ENCODE peak calls at places on chromosome 20, in six cellular contexts. F is CD4-positive, alpha-beta T cell; O is ovary; U is dorsolateral prefrontal cortex; R is PC-9; X is A673. N is an unnamed sample.

GRCh38 chr20:62733891-62734290 is 25.3 kb downstream of the NTSR1 start:
- DNase-seq in F (no peak), O (no peak), U (peak), R (no peak), X (no peak), N (no peak)

GRCh38 chr20:45111799-45112471 is 3.0 kb downstream of the WFDC5 start:
- DNase-seq in F (no peak), O (no peak), U (no peak), R (no peak), X (peak), N (no peak)

GRCh38 chr20:14877616-14878015 is 540.2 kb upstream of the FLRT3 start:
- DNase-seq in F (no peak), O (no peak), U (no peak), R (no peak), X (no peak), N (no peak)

GRCh38 chr20:63573739-63574131 is 304 bp downstream of the HELZ2 start:
- DNase-seq in F (peak), O (no peak), U (no peak), R (no peak), X (no peak), N (no peak)

GRCh38 chr20:46220808-46221207 is 87.5 kb downstream of the CDH22 start:
- DNase-seq in F (no peak), O (no peak), U (no peak), R (no peak), X (no peak), N (no peak)

GRCh38 chr20:50762435-50763201 is 31.2 kb downstream of the PARD6B start:
- DNase-seq in F (no peak), O (peak), U (peak), R (peak), X (no peak), N (peak)

GRCh38 chr20:24647713-24648112 is 178.3 kb downstream of the SYNDIG1 start:
- DNase-seq in F (no peak), O (no peak), U (no peak), R (no peak), X (no peak), N (no peak)

GRCh38 chr20:20668639-20669038 is 43.8 kb downstream of the RALGAPA2 start:
- DNase-seq in F (no peak), O (no peak), U (no peak), R (no peak), X (no peak), N (no peak)

GRCh38 chr20:10922941-10923340 is 249.1 kb upstream of the JAG1 start:
- DNase-seq in F (no peak), O (no peak), U (no peak), R (peak), X (peak), N (no peak)

GRCh38 chr20:20578838-20579237 is 133.6 kb downstream of the RALGAPA2 start:
- DNase-seq in F (no peak), O (no peak), U (no peak), R (no peak), X (no peak), N (no peak)

GRCh38 chr20:31559704-31560093 is 45.4 kb upstream of the ID1 start:
- DNase-seq in F (no peak), O (no peak), U (no peak), R (no peak), X (no peak), N (no peak)

GRCh38 chr20:9022361-9022760 is 46.5 kb upstream of the PLCB4 start:
- DNase-seq in F (no peak), O (no peak), U (no peak), R (no peak), X (no peak), N (no peak)

GRCh38 chr20:49052334-49052733 is 6.2 kb downstream of the CSE1L start:
- DNase-seq in F (no peak), O (no peak), U (no peak), R (no peak), X (no peak), N (no peak)

GRCh38 chr20:44023515-44024371 is 109.1 kb downstream of the TOX2 start:
- DNase-seq in F (no peak), O (no peak), U (no peak), R (no peak), X (no peak), N (no peak)

GRCh38 chr20:36988494-36988966 is 37.0 kb upstream of the SAMHD1 start:
- DNase-seq in F (no peak), O (no peak), U (no peak), R (no peak), X (peak), N (peak)

GRCh38 chr20:63950701-63951397 is 5.4 kb downstream of the UCKL1 start:
- DNase-seq in F (no peak), O (peak), U (no peak), R (no peak), X (no peak), N (no peak)

GRCh38 chr20:50744143-50744792 is 12.9 kb downstream of the PARD6B start:
- DNase-seq in F (no peak), O (peak), U (no peak), R (peak), X (peak), N (no peak)

GRCh38 chr20:50111829-50112495 is 988 bp downstream of the UBE2V1 start:
- DNase-seq in F (no peak), O (no peak), U (no peak), R (no peak), X (no peak), N (no peak)

GRCh38 chr20:62620624-62621023 is 21.7 kb upstream of the SLCO4A1 start:
- DNase-seq in F (no peak), O (peak), U (no peak), R (no peak), X (no peak), N (no peak)

DNA sequence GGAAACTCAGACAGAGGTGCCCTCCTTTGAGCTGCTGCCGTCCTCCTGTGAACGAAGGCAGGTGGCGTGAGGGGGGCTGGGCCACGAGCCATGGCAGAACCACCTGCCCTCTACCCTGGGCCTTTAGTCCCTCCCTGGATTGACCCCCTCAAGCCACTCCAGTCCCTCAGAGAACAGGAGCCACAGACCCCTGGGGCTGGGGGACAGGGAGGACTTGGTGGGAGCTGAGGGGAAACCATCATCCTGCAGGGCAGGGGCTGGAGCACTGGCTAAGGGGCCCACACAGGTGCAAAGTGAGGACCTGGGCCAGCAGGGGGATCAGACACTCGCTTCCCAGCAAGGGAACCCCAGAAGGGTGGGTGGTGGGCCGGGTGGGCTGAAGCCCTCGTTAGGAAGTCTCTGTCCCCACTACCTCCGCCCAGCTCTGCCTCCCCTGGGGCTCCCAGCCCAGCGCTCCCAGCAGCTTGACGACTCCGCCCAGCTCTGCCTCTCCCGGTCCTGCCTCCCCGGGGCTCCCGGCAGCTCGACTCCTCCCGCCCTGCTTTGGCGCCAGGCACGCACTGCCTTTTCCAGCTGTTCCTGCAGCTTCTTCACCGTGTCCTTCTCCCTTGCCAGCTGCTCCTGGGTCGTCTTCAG is 44.4 kb downstream of the DSTN start:
- DNase-seq in F (no peak), O (peak), U (peak), R (no peak), X (peak), N (no peak)
- H3K27ac ChIP-seq in F (no peak), O (peak), U (no peak), R (no peak), X (no peak), N (no peak)

DNA sequence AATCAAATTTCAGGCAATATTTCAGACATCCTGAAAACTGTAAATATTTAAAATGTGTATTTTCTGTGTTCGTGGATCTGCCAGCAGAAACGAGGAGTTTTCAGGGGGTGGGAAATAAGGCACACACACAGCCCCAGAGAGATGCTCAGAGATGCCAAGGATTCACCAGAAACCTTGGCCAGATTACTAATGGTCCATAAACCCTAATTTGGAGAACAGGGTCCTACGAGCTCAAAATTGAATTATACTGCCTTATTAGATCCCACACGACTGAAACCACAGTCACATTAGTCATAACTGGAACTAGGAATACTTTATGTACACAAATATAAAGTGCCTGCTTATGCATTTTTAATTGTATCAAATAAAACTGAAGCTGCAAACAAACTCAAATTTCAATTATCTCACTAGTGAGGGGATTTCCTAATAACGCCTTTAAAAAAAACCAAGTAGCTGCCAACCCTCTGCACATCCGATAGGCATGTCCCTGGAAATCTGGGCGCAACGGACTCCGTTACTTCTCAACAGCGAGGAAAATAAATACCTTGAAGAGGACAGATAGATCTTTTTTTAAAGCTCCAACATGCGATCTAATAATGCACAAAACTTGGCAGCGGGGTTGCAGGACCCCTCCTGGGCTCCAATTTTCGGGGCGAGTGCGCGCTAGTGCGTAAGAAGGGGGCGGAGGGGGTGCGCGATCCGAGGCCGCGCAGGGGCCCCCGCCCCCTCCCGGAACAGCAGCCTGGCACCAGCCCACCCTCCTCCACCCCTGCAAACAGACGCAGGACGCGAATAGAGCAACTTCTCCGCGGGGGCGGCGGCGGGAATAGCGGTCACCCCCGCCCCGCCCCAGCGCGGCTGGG is 887 bp downstream of the CHD6 start:
- DNase-seq in F (peak), O (peak), U (no peak), R (no peak), X (peak), N (no peak)
- H3K27ac ChIP-seq in F (peak), O (no peak), U (no peak), R (no peak), X (peak), N (peak)

DNA sequence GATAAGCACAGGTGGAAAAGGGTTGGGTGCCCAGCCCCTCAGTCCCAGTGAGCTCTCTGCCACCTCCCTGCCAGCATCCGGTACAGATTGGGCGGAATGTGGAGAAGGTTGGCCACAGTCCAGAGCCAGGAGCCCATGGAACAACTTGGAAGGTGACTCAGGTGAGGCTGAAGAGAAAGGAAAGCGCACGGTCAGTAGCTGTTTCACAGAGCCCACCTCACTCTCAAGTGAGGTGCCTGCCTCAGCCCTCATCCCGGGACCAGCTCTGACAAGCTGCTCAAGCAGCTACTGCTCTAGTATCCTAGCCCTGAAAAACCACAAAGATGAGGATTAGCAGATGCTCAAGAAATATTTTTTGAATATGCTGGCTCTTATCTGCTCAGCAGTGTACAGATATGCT is 1.1 kb upstream of the MMP24OS start:
- DNase-seq in F (no peak), O (no peak), U (no peak), R (no peak), X (no peak), N (no peak)
- H3K27ac ChIP-seq in F (peak), O (peak), U (no peak), R (peak), X (no peak), N (peak)

GRCh38 chr20:33730946-33731692 is 677 bp upstream of the ZNF341 start:
- DNase-seq in F (no peak), O (no peak), U (no peak), R (no peak), X (no peak), N (no peak)
- H3K27ac ChIP-seq in F (peak), O (peak), U (peak), R (peak), X (peak), N (peak)

GRCh38 chr20:3797592-3798404 is 1.7 kb downstream of the CDC25B start:
- DNase-seq in F (no peak), O (no peak), U (no peak), R (no peak), X (no peak), N (no peak)

GRCh38 chr20:3796477-3797225 is 541 bp downstream of the CDC25B start:
- DNase-seq in F (no peak), O (no peak), U (no peak), R (no peak), X (no peak), N (no peak)

GRCh38 chr20:3798405-3798768 is 2.3 kb downstream of the CDC25B start:
- DNase-seq in F (no peak), O (no peak), U (peak), R (no peak), X (no peak), N (no peak)

GRCh38 chr20:3795511-3796468 is at the start of gene CDC25B:
- DNase-seq in F (peak), O (peak), U (peak), R (peak), X (peak), N (no peak)

GRCh38 chr20:3797226-3797545 is 1.1 kb downstream of the CDC25B start:
- DNase-seq in F (no peak), O (peak), U (no peak), R (no peak), X (no peak), N (no peak)
- H3K27ac ChIP-seq in F (peak), O (peak), U (peak), R (no peak), X (peak), N (no peak)